ENCODE peak calls at places on chromosomes 4 and X, in four cellular contexts. One of them, this sample, is unnamed.

GRCh38 chr4:3217771-3218170 is 31.2 kb upstream of the MSANTD1 start:
- DNase-seq in A549: no peak
- DNase-seq in GM12878: no peak
- DNase-seq in K562: no peak
- DNase-seq in this sample: no peak

GRCh38 chr4:77699731-77700210 is 94.2 kb downstream of the CXCL13 start:
- DNase-seq in A549: peak
- DNase-seq in GM12878: no peak
- DNase-seq in K562: peak
- DNase-seq in this sample: peak

GRCh38 chrX:4787971-4788370 is 1074.5 kb upstream of the PRKX start:
- DNase-seq in K562: no peak
- DNase-seq in A549: peak
- DNase-seq in GM12878: no peak
- DNase-seq in this sample: no peak

GRCh38 chr4:2036327-2036726 is 22.8 kb upstream of the NAT8L start:
- DNase-seq in A549: no peak
- DNase-seq in K562: no peak
- DNase-seq in GM12878: no peak
- DNase-seq in this sample: no peak

GRCh38 chrX:25742334-25742733 is 395.8 kb upstream of the MAGEB18 start:
- DNase-seq in A549: no peak
- DNase-seq in GM12878: no peak
- DNase-seq in K562: no peak
- DNase-seq in this sample: no peak

GRCh38 chr4:129783596-129783995 is 687.6 kb downstream of the C4orf33 start:
- DNase-seq in A549: no peak
- DNase-seq in K562: no peak
- DNase-seq in GM12878: no peak
- DNase-seq in this sample: no peak

GRCh38 chrX:43580621-43581020 is 75.5 kb upstream of the MAOA start:
- DNase-seq in A549: no peak
- DNase-seq in GM12878: no peak
- DNase-seq in K562: no peak
- DNase-seq in this sample: no peak

GRCh38 chr4:165874799-165875371 is 1.8 kb downstream of the TLL1 start:
- DNase-seq in GM12878: no peak
- DNase-seq in K562: no peak
- DNase-seq in A549: peak
- DNase-seq in this sample: no peak

GRCh38 chr4:5003372-5003857 is 15.8 kb downstream of the CYTL1 start:
- DNase-seq in K562: peak
- DNase-seq in GM12878: no peak
- DNase-seq in A549: no peak
- DNase-seq in this sample: no peak

GRCh38 chr4:55635760-55636621 is at the start of gene NMU:
- DNase-seq in K562: peak
- DNase-seq in A549: peak
- DNase-seq in GM12878: no peak
- DNase-seq in this sample: no peak

GRCh38 chr4:168614316-168615057 is 117.6 kb downstream of the PALLD start:
- DNase-seq in GM12878: no peak
- DNase-seq in A549: no peak
- DNase-seq in K562: no peak
- DNase-seq in this sample: peak

GRCh38 chr4:6230502-6230785 is 30.1 kb upstream of the JAKMIP1 start:
- DNase-seq in A549: no peak
- DNase-seq in GM12878: no peak
- DNase-seq in K562: no peak
- DNase-seq in this sample: no peak

GRCh38 chr4:127936974-127937373 is 28.0 kb downstream of the MFSD8 start:
- DNase-seq in GM12878: no peak
- DNase-seq in K562: no peak
- DNase-seq in A549: no peak
- DNase-seq in this sample: peak

GRCh38 chr4:71426381-71427042 is 87.7 kb downstream of the SLC4A4 start:
- DNase-seq in A549: no peak
- DNase-seq in GM12878: no peak
- DNase-seq in K562: no peak
- DNase-seq in this sample: no peak

GRCh38 chrX:134469481-134469880 is 9.5 kb downstream of the HPRT1 start:
- DNase-seq in A549: no peak
- DNase-seq in GM12878: no peak
- DNase-seq in K562: no peak
- DNase-seq in this sample: peak

DNA sequence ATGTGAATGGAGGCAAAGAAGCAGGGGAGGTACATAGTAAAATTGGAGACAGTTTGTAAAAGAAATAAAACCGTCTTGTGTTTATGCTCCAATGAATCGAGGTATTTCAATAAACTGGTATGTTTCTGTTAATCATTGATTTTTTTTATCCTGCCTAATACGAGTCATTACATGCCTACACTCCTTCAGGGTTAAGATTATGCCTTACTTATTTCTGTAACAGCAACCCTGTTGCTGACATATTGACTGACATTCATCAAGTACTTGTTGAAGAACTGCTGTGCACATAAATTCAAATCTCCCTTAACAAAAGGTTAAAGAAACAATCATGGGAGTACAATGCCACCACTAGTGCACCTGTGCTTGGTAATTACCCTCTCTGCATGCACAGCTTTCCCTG is 431.1 kb downstream of the KCNIP4 start:
- DNase-seq in GM12878: no peak
- DNase-seq in K562: no peak
- DNase-seq in A549: no peak
- DNase-seq in this sample: no peak
- TF ChIP-seq ELK1 in GM12878: no peak
- TF ChIP-seq ELK1 in K562: no peak
- TF ChIP-seq ELK1 in A549: no peak
- TF ChIP-seq ELK1 in this sample: no peak

GRCh38 chr4:155487231-155487630 is 110.5 kb upstream of the MAP9 start:
- DNase-seq in K562: no peak
- DNase-seq in GM12878: no peak
- DNase-seq in A549: no peak
- DNase-seq in this sample: no peak
- TF ChIP-seq ELK1 in K562: no peak
- TF ChIP-seq ELK1 in GM12878: no peak
- TF ChIP-seq ELK1 in A549: no peak
- TF ChIP-seq ELK1 in this sample: no peak

GRCh38 chrX:142804085-142804484 is 221.6 kb upstream of the SPANXN4 start:
- DNase-seq in K562: peak
- DNase-seq in GM12878: no peak
- DNase-seq in A549: peak
- DNase-seq in this sample: no peak
- TF ChIP-seq ELK1 in K562: no peak
- TF ChIP-seq ELK1 in GM12878: no peak
- TF ChIP-seq ELK1 in A549: no peak
- TF ChIP-seq ELK1 in this sample: no peak

GRCh38 chr4:85760521-85760920 is 285.6 kb downstream of the ARHGAP24 start:
- DNase-seq in K562: no peak
- DNase-seq in GM12878: no peak
- DNase-seq in A549: no peak
- DNase-seq in this sample: no peak

GRCh38 chr4:85759392-85759791 is 284.4 kb downstream of the ARHGAP24 start:
- DNase-seq in GM12878: no peak
- DNase-seq in A549: no peak
- DNase-seq in K562: no peak
- DNase-seq in this sample: no peak

GRCh38 chr4:85762204-85762884 is 287.4 kb downstream of the ARHGAP24 start:
- DNase-seq in K562: no peak
- DNase-seq in A549: no peak
- DNase-seq in GM12878: no peak
- DNase-seq in this sample: peak

GRCh38 chr4:85763207-85763606 is 288.3 kb downstream of the ARHGAP24 start:
- DNase-seq in GM12878: no peak
- DNase-seq in K562: no peak
- DNase-seq in A549: no peak
- DNase-seq in this sample: no peak

GRCh38 chr4:85761803-85762202 is 286.9 kb downstream of the ARHGAP24 start:
- DNase-seq in K562: no peak
- DNase-seq in A549: no peak
- DNase-seq in GM12878: no peak
- DNase-seq in this sample: peak
- TF ChIP-seq ELK1 in K562: no peak
- TF ChIP-seq ELK1 in A549: no peak
- TF ChIP-seq ELK1 in GM12878: no peak
- TF ChIP-seq ELK1 in this sample: no peak